ENCODE peak calls at places on chromosome 18, in eight cellular contexts. One of them, this sample, is unnamed.

GRCh38 chr18:49177812-49178211 is 227.0 kb upstream of the SMAD7 start:
- DNase-seq in stomach: no peak
- DNase-seq in SK-N-SH: no peak
- DNase-seq in A549: peak
- DNase-seq in GM12878: no peak
- DNase-seq in transverse colon: no peak
- DNase-seq in K562: no peak
- DNase-seq in HepG2: peak
- DNase-seq in this sample: no peak

GRCh38 chr18:55466789-55467188 is 121.2 kb downstream of the TCF4 start:
- DNase-seq in K562: no peak
- DNase-seq in stomach: no peak
- DNase-seq in GM12878: no peak
- DNase-seq in transverse colon: no peak
- DNase-seq in A549: no peak
- DNase-seq in HepG2: no peak
- DNase-seq in SK-N-SH: no peak
- DNase-seq in this sample: no peak

GRCh38 chr18:50297621-50298442 is 10.3 kb upstream of the CXXC1 start:
- DNase-seq in K562: no peak
- DNase-seq in SK-N-SH: peak
- DNase-seq in A549: no peak
- DNase-seq in transverse colon: peak
- DNase-seq in stomach: peak
- DNase-seq in GM12878: peak
- DNase-seq in HepG2: no peak
- DNase-seq in this sample: peak

GRCh38 chr18:58695772-58696171 is 24.5 kb downstream of the MALT1 start:
- DNase-seq in K562: no peak
- DNase-seq in transverse colon: no peak
- DNase-seq in GM12878: no peak
- DNase-seq in SK-N-SH: no peak
- DNase-seq in HepG2: no peak
- DNase-seq in stomach: no peak
- DNase-seq in A549: no peak
- DNase-seq in this sample: no peak

GRCh38 chr18:26547302-26548143 is 830 bp downstream of the KCTD1 start:
- DNase-seq in GM12878: no peak
- DNase-seq in SK-N-SH: peak
- DNase-seq in A549: peak
- DNase-seq in transverse colon: peak
- DNase-seq in stomach: peak
- DNase-seq in K562: no peak
- DNase-seq in HepG2: no peak
- DNase-seq in this sample: peak

GRCh38 chr18:61333271-61333745 is at the start of gene CDH20:
- DNase-seq in K562: no peak
- DNase-seq in HepG2: no peak
- DNase-seq in A549: no peak
- DNase-seq in transverse colon: no peak
- DNase-seq in GM12878: no peak
- DNase-seq in stomach: no peak
- DNase-seq in SK-N-SH: no peak
- DNase-seq in this sample: no peak

GRCh38 chr18:61551586-61551985 is 218.4 kb downstream of the CDH20 start:
- DNase-seq in transverse colon: peak
- DNase-seq in HepG2: peak
- DNase-seq in K562: peak
- DNase-seq in A549: peak
- DNase-seq in GM12878: peak
- DNase-seq in stomach: no peak
- DNase-seq in SK-N-SH: peak
- DNase-seq in this sample: no peak

GRCh38 chr18:13136689-13137040 is 81.9 kb upstream of the LDLRAD4 start:
- DNase-seq in GM12878: no peak
- DNase-seq in transverse colon: peak
- DNase-seq in K562: no peak
- DNase-seq in A549: no peak
- DNase-seq in stomach: no peak
- DNase-seq in SK-N-SH: peak
- DNase-seq in HepG2: no peak
- DNase-seq in this sample: no peak

GRCh38 chr18:79857082-79857661 is 59.4 kb downstream of the KCNG2 start:
- DNase-seq in GM12878: no peak
- DNase-seq in A549: peak
- DNase-seq in transverse colon: no peak
- DNase-seq in K562: no peak
- DNase-seq in stomach: no peak
- DNase-seq in HepG2: peak
- DNase-seq in SK-N-SH: peak
- DNase-seq in this sample: no peak

GRCh38 chr18:10184776-10185175 is 269.7 kb upstream of the APCDD1 start:
- DNase-seq in SK-N-SH: no peak
- DNase-seq in GM12878: no peak
- DNase-seq in K562: no peak
- DNase-seq in stomach: no peak
- DNase-seq in A549: no peak
- DNase-seq in HepG2: no peak
- DNase-seq in transverse colon: no peak
- DNase-seq in this sample: no peak

GRCh38 chr18:42053188-42053781 is 98.3 kb downstream of the PIK3C3 start:
- DNase-seq in K562: peak
- DNase-seq in SK-N-SH: peak
- DNase-seq in stomach: peak
- DNase-seq in A549: no peak
- DNase-seq in GM12878: peak
- DNase-seq in HepG2: peak
- DNase-seq in transverse colon: peak
- DNase-seq in this sample: no peak

GRCh38 chr18:78293516-78293915 is 686.1 kb upstream of the SALL3 start:
- DNase-seq in transverse colon: no peak
- DNase-seq in GM12878: no peak
- DNase-seq in K562: no peak
- DNase-seq in SK-N-SH: no peak
- DNase-seq in stomach: no peak
- DNase-seq in HepG2: no peak
- DNase-seq in A549: no peak
- DNase-seq in this sample: no peak

GRCh38 chr18:68298340-68298739 is 416.6 kb downstream of the TMX3 start:
- DNase-seq in stomach: no peak
- DNase-seq in HepG2: no peak
- DNase-seq in K562: no peak
- DNase-seq in GM12878: no peak
- DNase-seq in transverse colon: no peak
- DNase-seq in A549: no peak
- DNase-seq in SK-N-SH: peak
- DNase-seq in this sample: no peak

GRCh38 chr18:69981948-69982347 is 34.3 kb upstream of the CD226 start:
- DNase-seq in GM12878: no peak
- DNase-seq in HepG2: no peak
- DNase-seq in stomach: no peak
- DNase-seq in SK-N-SH: no peak
- DNase-seq in transverse colon: no peak
- DNase-seq in K562: no peak
- DNase-seq in A549: no peak
- DNase-seq in this sample: no peak

GRCh38 chr18:79951545-79952456 is at the start of gene SLC66A2:
- DNase-seq in GM12878: no peak
- DNase-seq in A549: peak
- DNase-seq in stomach: peak
- DNase-seq in K562: peak
- DNase-seq in transverse colon: peak
- DNase-seq in HepG2: peak
- DNase-seq in SK-N-SH: peak
- DNase-seq in this sample: peak

GRCh38 chr18:48010264-48010663 is 79.8 kb upstream of the SMAD2 start:
- DNase-seq in stomach: no peak
- DNase-seq in K562: no peak
- DNase-seq in GM12878: no peak
- DNase-seq in A549: no peak
- DNase-seq in transverse colon: no peak
- DNase-seq in HepG2: no peak
- DNase-seq in SK-N-SH: no peak
- DNase-seq in this sample: no peak

GRCh38 chr18:54805571-54806334 is 22.5 kb upstream of the RAB27B start:
- DNase-seq in HepG2: peak
- DNase-seq in SK-N-SH: peak
- DNase-seq in stomach: no peak
- DNase-seq in transverse colon: no peak
- DNase-seq in A549: no peak
- DNase-seq in GM12878: no peak
- DNase-seq in K562: peak
- DNase-seq in this sample: no peak

GRCh38 chr18:8771930-8772329 is 66.6 kb downstream of the MTCL1 start:
- DNase-seq in K562: no peak
- DNase-seq in transverse colon: peak
- DNase-seq in stomach: peak
- DNase-seq in HepG2: no peak
- DNase-seq in SK-N-SH: no peak
- DNase-seq in A549: no peak
- DNase-seq in GM12878: no peak
- DNase-seq in this sample: peak

GRCh38 chr18:57677289-57678211 is 55.9 kb upstream of the NARS1 start:
- DNase-seq in K562: no peak
- DNase-seq in GM12878: no peak
- DNase-seq in A549: no peak
- DNase-seq in stomach: peak
- DNase-seq in SK-N-SH: no peak
- DNase-seq in transverse colon: no peak
- DNase-seq in HepG2: no peak
- DNase-seq in this sample: no peak

GRCh38 chr18:59021500-59021899 is 118.2 kb upstream of the SEC11C start:
- DNase-seq in HepG2: no peak
- DNase-seq in K562: no peak
- DNase-seq in A549: no peak
- DNase-seq in transverse colon: no peak
- DNase-seq in GM12878: no peak
- DNase-seq in SK-N-SH: peak
- DNase-seq in stomach: peak
- DNase-seq in this sample: no peak

GRCh38 chr18:35063875-35064274 is 22.7 kb downstream of the MAPRE2 start:
- DNase-seq in SK-N-SH: no peak
- DNase-seq in HepG2: no peak
- DNase-seq in A549: no peak
- DNase-seq in K562: no peak
- DNase-seq in transverse colon: no peak
- DNase-seq in stomach: no peak
- DNase-seq in GM12878: no peak
- DNase-seq in this sample: no peak

GRCh38 chr18:58953627-58954026 is 89.0 kb downstream of the ZNF532 start:
- DNase-seq in stomach: peak
- DNase-seq in transverse colon: no peak
- DNase-seq in A549: peak
- DNase-seq in SK-N-SH: peak
- DNase-seq in K562: no peak
- DNase-seq in GM12878: no peak
- DNase-seq in HepG2: peak
- DNase-seq in this sample: no peak

DNA sequence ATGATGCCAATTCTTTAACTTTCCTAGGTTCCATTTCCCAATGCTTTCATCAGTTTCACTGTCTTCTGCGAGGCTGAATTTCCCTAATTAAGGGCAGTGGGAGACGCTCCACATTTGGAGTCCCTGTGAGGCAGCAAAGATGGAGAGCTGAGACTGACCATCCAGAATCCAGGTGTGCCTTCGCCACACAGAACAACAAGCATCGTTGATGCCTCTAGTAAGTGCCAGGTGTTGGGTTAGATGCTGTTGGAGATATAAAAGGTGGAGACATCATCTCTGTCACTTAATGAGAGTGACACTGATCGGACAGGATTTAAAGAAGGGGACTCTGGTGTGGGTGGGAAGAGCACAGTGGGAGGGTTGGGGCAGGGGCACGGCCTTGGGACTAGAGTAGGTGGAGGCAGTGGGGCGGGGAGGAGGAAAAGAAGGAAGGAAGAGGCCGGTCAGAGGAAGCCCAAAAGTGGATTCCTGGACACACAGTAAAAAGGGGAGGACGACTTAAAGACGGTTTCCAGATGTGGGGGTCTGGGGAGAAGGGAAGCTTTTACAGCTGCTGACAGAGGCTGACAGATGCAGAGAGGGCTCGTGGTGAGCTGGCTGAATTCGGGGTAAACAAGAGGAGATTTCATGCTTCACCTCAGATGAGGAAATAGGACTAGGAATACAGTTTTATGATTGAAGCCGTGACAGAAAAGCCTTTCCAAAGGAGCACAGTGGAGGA is 113.0 kb downstream of the BCL2 start:
- DNase-seq in SK-N-SH: no peak
- DNase-seq in stomach: no peak
- DNase-seq in transverse colon: no peak
- DNase-seq in K562: no peak
- DNase-seq in HepG2: no peak
- DNase-seq in A549: no peak
- DNase-seq in GM12878: no peak
- DNase-seq in this sample: no peak
- H3K27ac ChIP-seq in SK-N-SH: no peak
- H3K27ac ChIP-seq in stomach: no peak
- H3K27ac ChIP-seq in transverse colon: peak
- H3K27ac ChIP-seq in K562: no peak
- H3K27ac ChIP-seq in HepG2: no peak
- H3K27ac ChIP-seq in A549: no peak
- H3K27ac ChIP-seq in GM12878: peak
- H3K27ac ChIP-seq in this sample: no peak

DNA sequence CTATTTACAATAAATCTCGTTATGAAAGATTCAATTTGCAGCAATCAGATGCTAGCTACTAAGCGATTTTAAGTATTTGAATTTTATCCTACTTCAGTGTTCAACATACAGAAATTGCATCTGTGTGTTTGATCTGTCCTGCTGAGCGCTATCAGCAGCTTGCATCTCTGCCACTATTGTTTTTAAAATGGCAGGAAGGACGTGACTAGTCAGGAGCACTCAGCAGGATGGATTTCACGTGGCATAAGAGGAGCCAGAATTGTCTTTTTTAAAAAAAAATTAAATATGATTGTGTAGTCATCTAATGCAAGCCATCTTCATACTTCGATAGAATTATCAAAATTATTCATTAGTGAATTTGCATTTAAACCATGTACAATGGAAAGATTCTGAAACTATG is 2.8 kb upstream of the KLHL14 start:
- DNase-seq in SK-N-SH: no peak
- DNase-seq in GM12878: no peak
- DNase-seq in HepG2: no peak
- DNase-seq in stomach: no peak
- DNase-seq in K562: no peak
- DNase-seq in transverse colon: no peak
- DNase-seq in A549: no peak
- DNase-seq in this sample: no peak
- TF ChIP-seq EP300 in SK-N-SH: no peak
- TF ChIP-seq EP300 in GM12878: no peak
- TF ChIP-seq EP300 in HepG2: no peak
- TF ChIP-seq EP300 in stomach: no peak
- TF ChIP-seq EP300 in K562: no peak
- TF ChIP-seq EP300 in transverse colon: no peak
- TF ChIP-seq EP300 in A549: no peak
- TF ChIP-seq EP300 in this sample: no peak

GRCh38 chr18:36706313-36706881 is 122.4 kb downstream of the TPGS2 start:
- DNase-seq in A549: no peak
- DNase-seq in SK-N-SH: no peak
- DNase-seq in HepG2: no peak
- DNase-seq in stomach: no peak
- DNase-seq in GM12878: no peak
- DNase-seq in transverse colon: no peak
- DNase-seq in K562: no peak
- DNase-seq in this sample: no peak
- H3K27ac ChIP-seq in A549: no peak
- H3K27ac ChIP-seq in SK-N-SH: no peak
- H3K27ac ChIP-seq in HepG2: no peak
- H3K27ac ChIP-seq in stomach: no peak
- H3K27ac ChIP-seq in GM12878: no peak
- H3K27ac ChIP-seq in transverse colon: no peak
- H3K27ac ChIP-seq in K562: no peak
- H3K27ac ChIP-seq in this sample: peak

GRCh38 chr18:14189858-14190257 is 57.6 kb upstream of the ZNF519 start:
- DNase-seq in GM12878: no peak
- DNase-seq in transverse colon: no peak
- DNase-seq in stomach: no peak
- DNase-seq in HepG2: peak
- DNase-seq in SK-N-SH: no peak
- DNase-seq in A549: peak
- DNase-seq in K562: no peak
- DNase-seq in this sample: no peak
- TF ChIP-seq EP300 in GM12878: no peak
- TF ChIP-seq EP300 in transverse colon: no peak
- TF ChIP-seq EP300 in stomach: no peak
- TF ChIP-seq EP300 in HepG2: no peak
- TF ChIP-seq EP300 in SK-N-SH: no peak
- TF ChIP-seq EP300 in A549: peak
- TF ChIP-seq EP300 in K562: no peak
- TF ChIP-seq EP300 in this sample: no peak

This sample was measured in sigmoid colon.